ENCODE peak calls at places on chromosome 11, in four cellular contexts. B is mucosa of descending colon; H is amniotic stem cell; C is stimulated activated CD4-positive, alpha-beta T cell treated with anti-CD3 and anti-CD28 coated beads, Interleukin-2, amount 100 ng/mL, for 48 hours. V is an unnamed sample.

GRCh38 chr11:13962562-13963168 is at the start of gene SPON1:
- DNase-seq in C (peak), B (peak), H (no peak), V (peak)

GRCh38 chr11:71787014-71787823 is 45.8 kb upstream of the DEFB108B start:
- DNase-seq in C (peak), H (peak), B (peak), V (peak)

GRCh38 chr11:132278801-132279574 is 908.6 kb downstream of the NTM start:
- DNase-seq in C (no peak), H (no peak), B (no peak), V (no peak)

GRCh38 chr11:120013325-120014250 is 124.3 kb downstream of the TRIM29 start:
- DNase-seq in B (peak), H (no peak), C (peak), V (peak)

GRCh38 chr11:45209904-45210699 is 63.7 kb downstream of the PRDM11 start:
- DNase-seq in H (no peak), C (no peak), B (peak), V (peak)

GRCh38 chr11:119756169-119756568 is 27.2 kb upstream of the NECTIN1 start:
- DNase-seq in C (no peak), B (no peak), H (no peak), V (no peak)

GRCh38 chr11:47332791-47333525 is 19.5 kb downstream of the MYBPC3 start:
- DNase-seq in C (no peak), H (no peak), B (no peak), V (no peak)

GRCh38 chr11:134849833-134850232 is 437.8 kb upstream of the B3GAT1 start:
- DNase-seq in H (no peak), C (no peak), B (no peak), V (no peak)

GRCh38 chr11:48184452-48184851 is 32.2 kb upstream of the OR4B1 start:
- DNase-seq in C (no peak), B (no peak), H (no peak), V (no peak)

GRCh38 chr11:118618115-118618990 is 10.9 kb downstream of the PHLDB1 start:
- DNase-seq in C (no peak), B (peak), H (peak), V (peak)

GRCh38 chr11:17721242-17721999 is 2.0 kb downstream of the MYOD1 start:
- DNase-seq in H (no peak), B (no peak), C (no peak), V (no peak)

GRCh38 chr11:40338739-40339138 is 1120.7 kb downstream of the LRRC4C start:
- DNase-seq in H (no peak), B (no peak), C (no peak), V (no peak)

GRCh38 chr11:3904228-3904627 is 48.8 kb downstream of the STIM1 start:
- DNase-seq in H (no peak), B (no peak), C (no peak), V (no peak)

GRCh38 chr11:6022954-6023353 is 7.6 kb downstream of the OR56A1 start:
- DNase-seq in B (no peak), C (no peak), H (no peak), V (no peak)

GRCh38 chr11:106156290-106156937 is 79.0 kb downstream of the AASDHPPT start:
- DNase-seq in H (peak), B (no peak), C (no peak), V (peak)

GRCh38 chr11:66126808-66127555 is 56.9 kb downstream of the PACS1 start:
- DNase-seq in H (no peak), C (peak), B (no peak), V (peak)

GRCh38 chr11:69274531-69275016 is 19.4 kb upstream of the MYEOV start:
- DNase-seq in H (no peak), B (peak), C (no peak), V (peak)

GRCh38 chr11:12693485-12694181 is 19.4 kb downstream of the TEAD1 start:
- DNase-seq in B (peak), H (peak), C (no peak), V (peak)

GRCh38 chr11:69127091-69127850 is 28.5 kb upstream of the SMIM38 start:
- DNase-seq in C (no peak), H (no peak), B (peak), V (peak)

GRCh38 chr11:70682760-70683159 is 284.4 kb downstream of the CTTN start:
- DNase-seq in C (no peak), H (no peak), B (no peak), V (no peak)

GRCh38 chr11:130815074-130815802 is 101.0 kb downstream of the SNX19 start:
- DNase-seq in C (no peak), H (no peak), B (no peak), V (no peak)

GRCh38 chr11:73259406-73260126 is 12.6 kb upstream of the P2RY6 start:
- DNase-seq in C (no peak), B (no peak), H (no peak), V (peak)

GRCh38 chr11:2266586-2267305 is 3.6 kb downstream of the ASCL2 start:
- DNase-seq in H (no peak), C (no peak), B (peak), V (no peak)

GRCh38 chr11:11993814-11994213 is 14.6 kb downstream of the DKK3 start:
- DNase-seq in H (peak), B (no peak), C (no peak), V (no peak)

GRCh38 chr11:3836903-3837302 is 3.9 kb downstream of the RHOG start:
- DNase-seq in H (no peak), C (no peak), B (peak), V (peak)

GRCh38 chr11:10752061-10752460 is 1.0 kb downstream of the CTR9 start:
- DNase-seq in B (no peak), C (no peak), H (no peak), V (no peak)

GRCh38 chr11:120613264-120614226 is 102.0 kb downstream of the GRIK4 start:
- DNase-seq in C (no peak), B (no peak), H (no peak), V (no peak)

GRCh38 chr11:75174781-75175370 is 24.0 kb downstream of the SLCO2B1 start:
- DNase-seq in C (no peak), B (no peak), H (no peak), V (no peak)

GRCh38 chr11:17703951-17704350 is 15.4 kb upstream of the MYOD1 start:
- DNase-seq in H (no peak), B (no peak), C (no peak), V (no peak)

GRCh38 chr11:23313001-23313400 is 452.7 kb upstream of the CCDC179 start:
- DNase-seq in B (no peak), C (no peak), H (no peak), V (no peak)

GRCh38 chr11:73130181-73130580 is 11.9 kb downstream of the FCHSD2 start:
- DNase-seq in C (no peak), B (no peak), H (no peak), V (no peak)

GRCh38 chr11:60184824-60185511 is 2.1 kb upstream of the MS4A6A start:
- DNase-seq in H (no peak), C (no peak), B (no peak), V (no peak)

GRCh38 chr11:1168721-1169161 is 11.0 kb downstream of the MUC5AC start:
- DNase-seq in B (no peak), C (no peak), H (no peak), V (no peak)

GRCh38 chr11:11584446-11584810 is 37.4 kb downstream of the GALNT18 start:
- DNase-seq in C (no peak), B (no peak), H (peak), V (no peak)

GRCh38 chr11:103923473-103923931 is 112.9 kb upstream of the DDI1 start:
- DNase-seq in H (no peak), B (no peak), C (no peak), V (no peak)

GRCh38 chr11:35083181-35084061 is 55.5 kb upstream of the CD44 start:
- DNase-seq in B (peak), H (peak), C (peak), V (peak)

GRCh38 chr11:125062196-125062930 is 742 bp upstream of the SLC37A2 start:
- DNase-seq in B (no peak), C (no peak), H (no peak), V (peak)

GRCh38 chr11:124879229-124879998 is 14.2 kb downstream of the ROBO3 start:
- DNase-seq in B (no peak), C (no peak), H (no peak), V (no peak)

GRCh38 chr11:36212507-36212906 is 76.7 kb downstream of the COMMD9 start:
- DNase-seq in B (no peak), H (no peak), C (no peak), V (no peak)

GRCh38 chr11:12235549-12235944 is 125.2 kb downstream of the MICAL2 start:
- DNase-seq in H (no peak), C (no peak), B (no peak), V (no peak)

V was measured in stomach.